ENCODE peak calls at places on chromosome 10, in five cellular contexts. G is A549; P is CD4-positive, alpha-beta T cell; I is IMR-90; S is GM06990. Y is an unnamed sample.

GRCh38 chr10:5811387-5811821 is 1.8 kb downstream of the GDI2 start:
- DNase-seq in G (peak; percentile 6), I (peak; percentile 64), P (no peak), S (no peak), Y (peak; percentile 10)

GRCh38 chr10:3422282-3422681 is 249.7 kb upstream of the PITRM1 start:
- DNase-seq in I (no peak), S (no peak), G (no peak), P (no peak), Y (no peak)

GRCh38 chr10:7444576-7445226 is 33.9 kb upstream of the SFMBT2 start:
- DNase-seq in G (no peak), P (no peak), S (no peak), I (no peak), Y (no peak)

GRCh38 chr10:100022403-100022802 is 12.7 kb upstream of the DNMBP start:
- DNase-seq in G (no peak), P (no peak), I (peak; percentile 65), S (no peak), Y (no peak)

GRCh38 chr10:21993360-21994001 is 10.0 kb downstream of the DNAJC1 start:
- DNase-seq in G (peak; percentile 41), I (peak; percentile 29), S (peak; percentile 12), P (no peak), Y (no peak)

GRCh38 chr10:47371629-47372485 is 12.2 kb downstream of the ZNF488 start:
- DNase-seq in S (no peak), I (no peak), G (no peak), P (no peak), Y (peak; percentile 42)

GRCh38 chr10:52442576-52442975 is 128.5 kb downstream of the DKK1 start:
- DNase-seq in G (peak; percentile 53), P (no peak), S (no peak), I (peak; percentile 75), Y (no peak)

GRCh38 chr10:124917939-124918830 is 23.7 kb upstream of the ZRANB1 start:
- DNase-seq in S (peak; percentile 22), P (no peak), I (peak; percentile 84), G (no peak), Y (peak; percentile 53)

GRCh38 chr10:45000764-45001381 is at the start of gene ZNF22:
- DNase-seq in I (peak; percentile 56), S (peak; percentile 85), P (peak; percentile 63), G (peak; percentile 67), Y (peak; percentile 86)

GRCh38 chr10:69901623-69902505 is 100.2 kb downstream of the COL13A1 start:
- DNase-seq in I (peak; percentile 60), S (no peak), G (peak; percentile 52), P (no peak), Y (no peak)

GRCh38 chr10:79305515-79305914 is 41.8 kb upstream of the PPIF start:
- DNase-seq in I (no peak), S (no peak), P (no peak), G (no peak), Y (no peak)

GRCh38 chr10:124744047-124744687 is at the start of gene FAM53B:
- DNase-seq in I (peak; percentile 72), P (peak; percentile 79), G (peak; percentile 82), S (peak; percentile 86), Y (peak; percentile 88)

GRCh38 chr10:137031-137430 is 1.8 kb downstream of the ZMYND11 start:
- DNase-seq in S (peak; percentile 10), P (peak; percentile 12), G (peak; percentile 55), I (peak; percentile 7), Y (no peak)

GRCh38 chr10:102758226-102758932 is 14.6 kb downstream of the WBP1L start:
- DNase-seq in G (no peak), S (no peak), P (no peak), I (no peak), Y (no peak)

GRCh38 chr10:67088035-67088434 is 162.2 kb downstream of the LRRTM3 start:
- DNase-seq in P (no peak), S (no peak), I (no peak), G (no peak), Y (no peak)

GRCh38 chr10:43135656-43136055 is 2.6 kb upstream of the CSGALNACT2 start:
- DNase-seq in I (no peak), S (no peak), P (no peak), G (no peak), Y (no peak)

GRCh38 chr10:91357497-91357896 is 52.6 kb upstream of the HECTD2 start:
- DNase-seq in P (no peak), I (no peak), G (no peak), S (no peak), Y (no peak)

GRCh38 chr10:124701435-124701834 is 42.7 kb downstream of the FAM53B start:
- DNase-seq in S (no peak), I (peak; percentile 71), P (no peak), G (no peak), Y (no peak)

GRCh38 chr10:96017227-96017687 is 26.1 kb upstream of the CCNJ start:
- DNase-seq in P (no peak), I (peak; percentile 54), S (peak; percentile 9), G (peak; percentile 69), Y (no peak)

GRCh38 chr10:129756912-129757861 is 206.9 kb downstream of the EBF3 start:
- DNase-seq in G (no peak), P (no peak), S (no peak), I (no peak), Y (no peak)

GRCh38 chr10:73094986-73095478 is 1.6 kb downstream of the P4HA1 start:
- DNase-seq in S (no peak), P (no peak), G (no peak), I (no peak), Y (no peak)

GRCh38 chr10:100021322-100021721 is 11.6 kb upstream of the DNMBP start:
- DNase-seq in I (no peak), G (peak; percentile 52), P (no peak), S (peak; percentile 59), Y (no peak)

GRCh38 chr10:5860039-5860438 is 29.7 kb downstream of the ANKRD16 start:
- DNase-seq in S (no peak), G (no peak), I (no peak), P (no peak), Y (no peak)

GRCh38 chr10:86041116-86041515 is 325.5 kb downstream of the GRID1 start:
- DNase-seq in G (no peak), P (no peak), S (no peak), I (no peak), Y (no peak)

GRCh38 chr10:43047288-43047970 is 29.4 kb upstream of the RET start:
- DNase-seq in P (no peak), S (no peak), I (no peak), G (no peak), Y (no peak)

GRCh38 chr10:27709304-27709703 is 36.3 kb downstream of the MKX start:
- DNase-seq in S (no peak), P (no peak), I (no peak), G (no peak), Y (no peak)

GRCh38 chr10:63206997-63207952 is 74.1 kb downstream of the NRBF2 start:
- DNase-seq in G (no peak), S (peak; percentile 48), I (peak; percentile 94), P (no peak), Y (no peak)

GRCh38 chr10:121243899-121244241 is 354.4 kb downstream of the FGFR2 start:
- DNase-seq in P (no peak), G (no peak), S (no peak), I (no peak), Y (no peak)

GRCh38 chr10:9198611-9199010 is 1144.1 kb downstream of the GATA3 start:
- DNase-seq in P (no peak), S (no peak), I (peak; percentile 80), G (no peak), Y (no peak)

GRCh38 chr10:43392757-43393156 is 16.2 kb downstream of the HNRNPF start:
- DNase-seq in I (no peak), S (no peak), G (no peak), P (no peak), Y (no peak)

GRCh38 chr10:89771684-89772083 is 70.3 kb downstream of the KIF20B start:
- DNase-seq in P (no peak), S (no peak), G (no peak), I (no peak), Y (no peak)

GRCh38 chr10:19411119-19411518 is 362.5 kb downstream of the MALRD1 start:
- DNase-seq in P (no peak), G (no peak), S (no peak), I (no peak), Y (no peak)
- TF ChIP-seq CTCF in P (no peak), G (no peak), S (no peak), I (no peak), Y (peak; percentile 41)

DNA sequence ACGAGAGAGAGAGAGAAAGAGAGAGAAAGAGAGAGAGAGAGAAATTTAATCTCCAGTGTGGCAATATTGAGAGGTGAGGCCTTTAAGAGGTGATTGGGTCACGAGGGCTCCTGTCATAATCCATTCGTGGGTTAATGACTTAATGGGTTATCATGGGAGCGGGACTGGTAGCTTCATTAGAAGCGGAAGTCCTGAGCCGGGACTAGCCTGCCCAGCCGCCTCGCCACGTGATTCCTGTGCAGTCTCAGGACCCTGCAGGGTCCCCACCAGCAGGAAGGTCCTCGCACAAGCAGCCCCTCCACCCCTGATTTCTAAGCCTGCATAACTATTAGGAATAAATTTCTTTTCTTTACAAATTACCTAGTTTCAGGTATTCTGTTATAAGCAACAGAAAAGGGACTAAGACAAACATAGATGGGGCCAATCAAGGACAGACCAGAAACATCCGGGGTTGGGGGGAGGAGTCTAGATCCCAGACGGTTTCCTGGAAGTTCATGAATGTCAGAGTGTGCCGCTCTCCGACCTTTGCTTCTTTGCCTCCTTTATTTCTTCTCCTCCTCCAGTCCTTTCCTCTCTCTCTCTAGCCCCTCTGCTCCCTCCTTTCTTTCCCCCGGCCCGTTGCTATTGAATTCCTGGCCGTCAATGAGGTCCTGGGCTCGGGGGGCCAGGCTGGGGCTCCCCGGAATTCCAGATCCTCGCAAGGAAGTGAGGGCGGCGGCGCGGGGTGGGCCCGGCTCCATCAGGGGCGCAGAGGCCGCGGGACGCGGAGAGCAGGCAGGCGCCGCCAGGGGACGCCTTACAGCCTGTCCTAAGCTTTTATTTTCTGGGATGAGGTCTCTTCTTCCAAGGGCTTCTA is 146.8 kb downstream of the CYP26A1 start:
- DNase-seq in I (no peak), P (no peak), G (no peak), S (no peak), Y (no peak)
- TF ChIP-seq CTCF in I (no peak), P (no peak), G (no peak), S (no peak), Y (no peak)

GRCh38 chr10:23337616-23338015 is 7.0 kb downstream of the C10orf67 start:
- DNase-seq in S (no peak), G (no peak), P (no peak), I (no peak), Y (no peak)

GRCh38 chr10:23326541-23327307 is 17.9 kb downstream of the C10orf67 start:
- DNase-seq in P (no peak), I (no peak), G (no peak), S (no peak), Y (no peak)

GRCh38 chr10:23330953-23331352 is 13.6 kb downstream of the C10orf67 start:
- DNase-seq in P (no peak), G (no peak), S (no peak), I (no peak), Y (no peak)

GRCh38 chr10:23331567-23332290 is 12.9 kb downstream of the C10orf67 start:
- DNase-seq in G (no peak), I (peak; percentile 89), S (no peak), P (no peak), Y (no peak)
- TF ChIP-seq CTCF in G (no peak), I (no peak), S (no peak), P (no peak), Y (no peak)

GRCh38 chr10:131237991-131238651 is 73.4 kb downstream of the TCERG1L start:
- DNase-seq in P (no peak), G (no peak), I (no peak), S (no peak), Y (no peak)
- TF ChIP-seq CTCF in P (no peak), G (no peak), I (no peak), S (no peak), Y (no peak)

GRCh38 chr10:78258303-78259030 is 224.8 kb downstream of the RPS24 start:
- DNase-seq in G (peak; percentile 22), S (no peak), P (no peak), I (no peak), Y (no peak)
- TF ChIP-seq CTCF in G (no peak), S (peak; percentile 26), P (peak; percentile 24), I (no peak), Y (peak; percentile 19)

Y was measured in type B pancreatic cell.